ENCODE peak calls at places on chromosomes 4 and X, in seven cellular contexts. J is NB4, B is HepG2, E is tibial artery, R is astrocyte, U is spleen, W is Peyer's patch. H is an unnamed sample.

GRCh38 chrX:19682712-19683331 is 167.5 kb upstream of the MAP3K15 start:
- DNase-seq in J (peak; percentile 23), E (peak; percentile 51), B (no peak), U (peak; percentile 85), R (peak; percentile 92), W (peak; percentile 88), H (peak; percentile 63)

GRCh38 chr4:84855774-84856173 is 110.7 kb downstream of the WDFY3 start:
- DNase-seq in W (no peak), B (peak; percentile 18), U (no peak), E (peak; percentile 28), J (no peak), R (peak; percentile 12), H (no peak)

GRCh38 chrX:12441376-12442128 is 303.3 kb downstream of the FRMPD4 start:
- DNase-seq in B (no peak), W (no peak), R (peak; percentile 77), U (no peak), J (no peak), E (no peak), H (peak; percentile 56)

GRCh38 chr4:76570141-76570989 is 135.3 kb downstream of the SHROOM3 start:
- DNase-seq in E (no peak), J (no peak), R (peak; percentile 87), U (no peak), B (peak; percentile 90), W (no peak), H (no peak)

GRCh38 chrX:11968470-11968869 is 169.8 kb upstream of the FRMPD4 start:
- DNase-seq in E (no peak), W (no peak), R (peak; percentile 65), U (no peak), B (peak; percentile 1), J (no peak), H (no peak)

GRCh38 chr4:140271553-140271952 is 101.9 kb upstream of the SCOC start:
- DNase-seq in W (no peak), J (no peak), U (no peak), R (no peak), B (no peak), E (no peak), H (no peak)

GRCh38 chrX:15497865-15498264 is 2.7 kb upstream of the BMX start:
- DNase-seq in U (no peak), J (peak; percentile 68), E (peak; percentile 24), B (peak; percentile 24), R (no peak), W (peak; percentile 75), H (no peak)

GRCh38 chr4:186787536-186787935 is 63.9 kb upstream of the FAT1 start:
- DNase-seq in B (no peak), W (no peak), U (no peak), J (no peak), E (no peak), R (no peak), H (no peak)

GRCh38 chrX:10769165-10769564 is 148.8 kb upstream of the MID1 start:
- DNase-seq in B (no peak), R (peak; percentile 23), W (no peak), E (no peak), U (no peak), J (peak; percentile 13), H (no peak)

GRCh38 chr4:37476256-37476655 is 209.9 kb downstream of the RELL1 start:
- DNase-seq in E (no peak), J (no peak), W (no peak), B (no peak), R (no peak), U (no peak), H (no peak)

DNA sequence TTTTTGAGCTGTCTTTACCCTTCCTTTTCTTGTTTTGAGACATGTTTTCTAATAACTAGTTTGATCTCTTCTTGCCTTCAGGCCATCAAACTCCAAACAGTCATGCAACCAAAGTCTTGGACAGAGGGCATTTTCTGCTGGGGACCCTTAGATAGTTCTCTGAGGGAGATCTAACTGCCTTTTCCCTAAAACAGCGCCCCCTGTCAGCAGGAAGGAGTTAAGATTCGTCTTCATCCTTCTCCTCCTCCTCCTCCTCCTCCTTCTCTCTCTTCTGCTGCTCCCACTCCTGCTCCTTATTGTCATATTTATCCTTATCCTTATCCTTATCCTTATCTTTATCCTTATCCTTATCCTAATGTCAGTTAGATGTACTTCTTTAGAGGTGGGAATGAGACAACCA is 417.2 kb downstream of the TRAM1L1 start:
- DNase-seq in E (no peak), U (no peak), W (no peak), B (no peak), J (peak; percentile 11), R (no peak), H (no peak)
- TF ChIP-seq CTCF in E (no peak), U (no peak), W (no peak), B (peak; percentile 32), J (peak; percentile 44), R (no peak), H (no peak)

GRCh38 chr4:10459305-10459704 is 2.1 kb upstream of the ZNF518B start:
- DNase-seq in W (no peak), J (no peak), U (no peak), E (no peak), B (no peak), R (no peak), H (no peak)

GRCh38 chr4:10456270-10457254 is 664 bp downstream of the ZNF518B start:
- DNase-seq in J (peak; percentile 16), W (peak; percentile 79), R (peak; percentile 58), E (peak; percentile 32), U (peak; percentile 91), B (no peak), H (no peak)

GRCh38 chr4:10458190-10458589 is 964 bp upstream of the ZNF518B start:
- DNase-seq in J (no peak), R (no peak), W (peak; percentile 47), U (peak; percentile 75), B (no peak), E (no peak), H (no peak)

GRCh38 chr4:10455133-10455532 is 2.1 kb downstream of the ZNF518B start:
- DNase-seq in E (no peak), J (no peak), R (no peak), W (no peak), U (no peak), B (no peak), H (no peak)

DNA sequence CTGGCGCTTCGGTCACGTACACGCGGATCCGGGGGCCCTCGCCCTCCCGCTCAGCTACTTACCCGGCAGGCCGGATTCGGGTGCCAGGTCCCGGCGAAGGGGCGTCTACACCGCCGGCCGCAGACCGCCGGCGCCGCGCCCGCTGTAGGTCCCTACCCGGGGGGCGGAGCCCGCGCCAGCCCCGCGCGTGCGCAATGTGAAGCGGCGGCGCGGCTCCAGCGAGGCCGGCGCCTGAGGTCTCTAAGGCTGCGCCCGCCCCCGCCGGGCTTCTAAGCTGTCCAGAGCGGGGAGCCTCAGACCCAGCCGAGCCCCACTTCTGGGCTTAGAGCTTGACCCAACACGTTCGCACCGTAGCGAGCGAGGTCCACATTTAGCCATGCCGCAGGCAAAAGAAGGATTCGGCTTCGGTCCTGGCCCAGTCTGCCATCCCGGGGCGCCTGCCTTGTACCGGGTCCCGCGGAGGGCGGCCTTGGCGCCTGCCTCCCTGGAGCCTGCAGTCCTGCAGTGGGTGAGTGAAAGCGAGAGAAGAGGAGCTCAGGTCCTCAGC is at the start of gene ZNF518B:
- DNase-seq in E (peak; percentile 38), U (peak; percentile 95), J (peak; percentile 37), R (peak; percentile 31), W (peak; percentile 87), B (no peak), H (no peak)
- H3K4me3 ChIP-seq in E (peak within 1 kb of the TSS; percentile 67), U (peak within 1 kb of the TSS; percentile 61), J (no peak within 1 kb of the TSS), R (peak within 1 kb of the TSS; percentile 79), W (peak within 1 kb of the TSS; percentile 53), B (no peak within 1 kb of the TSS), H (peak within 1 kb of the TSS; percentile 74)

GRCh38 chr4:111632752-111633151 is 512.5 kb upstream of the FAM241A start:
- DNase-seq in U (no peak), E (no peak), B (no peak), R (peak; percentile 26), J (no peak), W (no peak), H (peak; percentile 14)

GRCh38 chr4:111633663-111634266 is 511.5 kb upstream of the FAM241A start:
- DNase-seq in E (no peak), U (no peak), B (no peak), W (no peak), J (no peak), R (no peak), H (no peak)

GRCh38 chr4:111628437-111628836 is 516.8 kb upstream of the FAM241A start:
- DNase-seq in U (peak; percentile 51), R (peak; percentile 10), W (no peak), E (no peak), J (no peak), B (no peak), H (no peak)

GRCh38 chr4:111630705-111631104 is 514.5 kb upstream of the FAM241A start:
- DNase-seq in B (peak; percentile 7), W (no peak), E (no peak), R (peak; percentile 11), U (no peak), J (peak; percentile 12), H (peak; percentile 2)

DNA sequence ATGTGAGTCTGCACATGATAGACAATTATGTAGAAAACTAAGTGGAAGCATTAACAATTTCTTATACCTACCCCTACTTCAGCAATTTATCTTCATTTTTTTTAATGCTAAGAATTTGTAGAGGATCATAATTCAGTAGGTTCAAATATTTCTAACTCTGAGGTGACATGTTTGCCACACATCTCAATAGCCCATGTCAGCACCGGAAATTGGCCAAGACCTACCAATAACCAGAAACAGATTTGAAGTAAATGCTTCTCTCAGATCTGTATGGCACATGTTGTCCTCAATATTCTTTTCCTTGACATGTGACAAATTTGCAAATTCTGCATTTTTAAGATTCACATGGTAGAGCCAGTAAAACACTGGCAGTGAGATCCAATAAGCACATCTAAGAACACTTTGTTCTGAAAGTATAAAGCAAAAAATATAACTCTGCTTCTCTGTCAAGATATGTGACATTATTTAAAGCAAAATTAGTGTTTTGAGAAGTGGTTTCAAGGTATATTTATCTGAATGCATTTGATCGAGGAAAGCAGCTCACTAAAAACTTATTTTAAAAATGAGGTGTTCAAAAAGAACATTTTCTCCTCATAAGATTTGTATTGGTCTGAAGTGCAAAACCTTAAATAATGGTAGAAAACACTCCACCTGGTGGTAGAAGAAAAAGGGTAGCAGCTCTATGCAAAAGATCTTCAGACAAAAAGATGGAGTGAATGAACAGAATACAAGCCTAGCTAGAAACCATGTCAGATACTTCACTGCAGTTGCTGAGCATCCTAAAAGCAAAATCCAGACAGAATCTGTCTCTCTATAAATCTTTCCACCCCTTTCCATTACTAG is 513.9 kb upstream of the FAM241A start:
- DNase-seq in W (no peak), R (peak; percentile 6), B (no peak), E (no peak), U (no peak), J (peak; percentile 15), H (no peak)
- TF ChIP-seq CTCF in W (no peak), R (peak; percentile 50), B (no peak), E (no peak), U (no peak), J (peak; percentile 19), H (peak; percentile 33)

GRCh38 chr4:1747603-1747967 is 26.3 kb downstream of the TACC3 start:
- DNase-seq in J (no peak), W (no peak), E (no peak), B (no peak), U (no peak), R (no peak), H (no peak)

GRCh38 chr4:1749826-1750225 is 28.5 kb downstream of the TACC3 start:
- DNase-seq in W (no peak), J (no peak), R (no peak), U (no peak), E (no peak), B (no peak), H (no peak)

GRCh38 chr4:1746919-1747602 is 25.7 kb downstream of the TACC3 start:
- DNase-seq in W (no peak), B (peak; percentile 86), J (no peak), U (no peak), E (no peak), R (no peak), H (no peak)

GRCh38 chr4:1749370-1749769 is 28.0 kb downstream of the TACC3 start:
- DNase-seq in E (no peak), B (no peak), U (no peak), R (no peak), J (no peak), W (no peak), H (no peak)

GRCh38 chr4:1748465-1748995 is 27.2 kb downstream of the TACC3 start:
- DNase-seq in U (peak; percentile 92), B (peak; percentile 59), R (no peak), E (no peak), W (peak; percentile 89), J (peak; percentile 92), H (no peak)
- H3K4me3 ChIP-seq in U (no peak overlapping the region), B (peak overlapping the region; percentile 22), R (no peak overlapping the region), E (no peak overlapping the region), W (no peak overlapping the region), J (no peak overlapping the region), H (no peak overlapping the region)

H was measured in AG04449.